ENCODE peak calls at places on chromosomes 6 and 20, in nine cellular contexts. L, Y, N, G, D, Q, C, J and K are unnamed samples.
A peak's percentile ranks its signal among the peaks of the same experiment; 100 is the strongest.

GRCh38 chr6:168865-169455 is 123.3 kb upstream of the DUSP22 start:
- DNase-seq in L (no peak), Y (no peak), N (no peak), G (no peak), D (peak; percentile 4), Q (no peak), C (no peak), J (peak; percentile 24), K (no peak)

GRCh38 chr6:72946766-72947165 is 278.5 kb downstream of the KHDC1L start:
- DNase-seq in L (no peak), Y (no peak), N (no peak), G (no peak), D (no peak), Q (no peak), C (no peak), J (no peak), K (no peak)

GRCh38 chr6:163828038-163828790 is 413.7 kb downstream of the QKI start:
- DNase-seq in L (no peak), Y (no peak), N (no peak), G (no peak), D (no peak), Q (no peak), C (no peak), J (no peak), K (no peak)

GRCh38 chr20:63090052-63090451 is 83.3 kb upstream of the BHLHE23 start:
- DNase-seq in L (no peak), Y (no peak), N (no peak), G (no peak), D (no peak), Q (no peak), C (no peak), J (no peak), K (peak; percentile 26)

GRCh38 chr20:50303573-50304500 is 113.2 kb downstream of the CEBPB start:
- DNase-seq in L (no peak), Y (no peak), N (no peak), G (peak; percentile 16), D (peak; percentile 84), Q (peak; percentile 89), C (peak; percentile 75), J (peak; percentile 31), K (peak; percentile 57)

GRCh38 chr20:17541596-17541995 is 10.4 kb upstream of the BFSP1 start:
- DNase-seq in L (no peak), Y (no peak), N (no peak), G (no peak), D (no peak), Q (no peak), C (no peak), J (no peak), K (no peak)

GRCh38 chr20:62710886-62711702 is 2.5 kb downstream of the NTSR1 start:
- DNase-seq in L (peak; percentile 20), Y (no peak), N (no peak), G (peak; percentile 59), D (no peak), Q (no peak), C (no peak), J (no peak), K (peak; percentile 92)

GRCh38 chr6:7071405-7071804 is 36.4 kb upstream of the RREB1 start:
- DNase-seq in L (no peak), Y (no peak), N (no peak), G (no peak), D (no peak), Q (no peak), C (no peak), J (no peak), K (no peak)

GRCh38 chr6:81465859-81466258 is 286.6 kb downstream of the TENT5A start:
- DNase-seq in L (no peak), Y (no peak), N (no peak), G (peak; percentile 20), D (no peak), Q (no peak), C (no peak), J (peak; percentile 2), K (no peak)

GRCh38 chr20:41135187-41135887 is 2.0 kb upstream of the PLCG1 start:
- DNase-seq in L (peak; percentile 46), Y (peak; percentile 81), N (no peak), G (peak; percentile 17), D (no peak), Q (peak; percentile 36), C (peak; percentile 60), J (peak; percentile 33), K (no peak)

GRCh38 chr6:168313371-168314028 is 6.1 kb downstream of the DACT2 start:
- DNase-seq in L (no peak), Y (no peak), N (no peak), G (peak; percentile 29), D (no peak), Q (no peak), C (no peak), J (no peak), K (no peak)